ENCODE peak calls at places on chromosomes 11 and 22, in four cellular contexts. J is nucleus accumbens, I is H7, O is anterior cingulate cortex. F is an unnamed sample.

GRCh38 chr22:44335903-44336803 is 23.4 kb upstream of the SHISAL1 start:
- DNase-seq in J (no peak), I (no peak), O (no peak), F (no peak)

GRCh38 chr22:43232445-43232844 is 45.5 kb upstream of the TTLL12 start:
- DNase-seq in J (no peak), I (no peak), O (no peak), F (no peak)

GRCh38 chr22:50173983-50174355 is 3.4 kb downstream of the PANX2 start:
- DNase-seq in J (no peak), I (no peak), O (no peak), F (no peak)

GRCh38 chr11:67050139-67050538 is 6.5 kb upstream of the RHOD start:
- DNase-seq in J (no peak), I (no peak), O (no peak), F (no peak)

GRCh38 chr11:103279821-103280220 is 170.6 kb downstream of the DYNC2H1 start:
- DNase-seq in J (no peak), I (no peak), O (no peak), F (no peak)

GRCh38 chr11:117456027-117456720 is 128.5 kb downstream of the CEP164 start:
- DNase-seq in J (no peak), I (no peak), O (no peak), F (no peak)

GRCh38 chr11:8060801-8061554 is 20.0 kb upstream of the TUB start:
- DNase-seq in J (no peak), I (no peak), O (no peak), F (no peak)

GRCh38 chr22:46352691-46353386 is 17.3 kb downstream of the TRMU start:
- DNase-seq in J (no peak), I (no peak), O (no peak), F (no peak)

GRCh38 chr22:30094804-30095203 is 14.5 kb downstream of the HORMAD2 start:
- DNase-seq in J (no peak), I (no peak), O (no peak), F (no peak)

GRCh38 chr11:66264893-66265292 is 3.5 kb upstream of the RAB1B start:
- DNase-seq in J (no peak), I (peak; percentile 92), O (no peak), F (no peak)

GRCh38 chr11:17992916-17993315 is 19.9 kb downstream of the SERGEF start:
- DNase-seq in J (no peak), I (no peak), O (no peak), F (no peak)

GRCh38 chr11:111419641-111420327 is 40.7 kb upstream of the POU2AF1 start:
- DNase-seq in J (peak; percentile 40), I (no peak), O (no peak), F (no peak)

GRCh38 chr11:120316880-120317688 is 8.0 kb upstream of the TLCD5 start:
- DNase-seq in J (no peak), I (peak; percentile 73), O (no peak), F (no peak)

GRCh38 chr11:88175707-88176066 is 444 bp upstream of the RAB38 start:
- DNase-seq in J (no peak), I (peak; percentile 22), O (no peak), F (no peak)